ENCODE peak calls at places on chromosomes 11 and 22, in five cellular contexts. One of them, this sample, is unnamed.

GRCh38 chr11:67572747-67573419 is 10.7 kb upstream of the GSTP1 start:
- DNase-seq in body of pancreas: peak
- DNase-seq in fibroblast of the aortic adventitia: peak
- DNase-seq in left ventricle myocardium inferior: no peak
- DNase-seq in prostate gland: peak
- DNase-seq in this sample: peak

GRCh38 chr22:40323681-40324083 is 22.6 kb upstream of the ADSL start:
- DNase-seq in body of pancreas: no peak
- DNase-seq in fibroblast of the aortic adventitia: no peak
- DNase-seq in left ventricle myocardium inferior: no peak
- DNase-seq in prostate gland: no peak
- DNase-seq in this sample: no peak

GRCh38 chr22:37353839-37354238 is 71.5 kb downstream of the CYTH4 start:
- DNase-seq in body of pancreas: no peak
- DNase-seq in fibroblast of the aortic adventitia: no peak
- DNase-seq in left ventricle myocardium inferior: no peak
- DNase-seq in prostate gland: no peak
- DNase-seq in this sample: no peak

GRCh38 chr11:3178349-3178748 is 13.2 kb upstream of the OSBPL5 start:
- DNase-seq in body of pancreas: no peak
- DNase-seq in fibroblast of the aortic adventitia: peak
- DNase-seq in left ventricle myocardium inferior: no peak
- DNase-seq in prostate gland: no peak
- DNase-seq in this sample: peak

GRCh38 chr11:16607675-16608644 is 130.5 kb upstream of the C11orf58 start:
- DNase-seq in body of pancreas: peak
- DNase-seq in fibroblast of the aortic adventitia: no peak
- DNase-seq in left ventricle myocardium inferior: peak
- DNase-seq in prostate gland: peak
- DNase-seq in this sample: peak

GRCh38 chr11:110159491-110159890 is 66.3 kb downstream of the ZC3H12C start:
- DNase-seq in body of pancreas: no peak
- DNase-seq in fibroblast of the aortic adventitia: no peak
- DNase-seq in left ventricle myocardium inferior: no peak
- DNase-seq in prostate gland: no peak
- DNase-seq in this sample: no peak

GRCh38 chr11:117045196-117045595 is 53.0 kb downstream of the SIK3 start:
- DNase-seq in body of pancreas: no peak
- DNase-seq in fibroblast of the aortic adventitia: peak
- DNase-seq in left ventricle myocardium inferior: no peak
- DNase-seq in prostate gland: no peak
- DNase-seq in this sample: no peak

GRCh38 chr11:123740787-123741158 is 687 bp downstream of the ZNF202 start:
- DNase-seq in body of pancreas: peak
- DNase-seq in fibroblast of the aortic adventitia: peak
- DNase-seq in left ventricle myocardium inferior: no peak
- DNase-seq in prostate gland: no peak
- DNase-seq in this sample: peak

GRCh38 chr11:849951-850776 is 7.5 kb downstream of the TSPAN4 start:
- DNase-seq in body of pancreas: no peak
- DNase-seq in fibroblast of the aortic adventitia: no peak
- DNase-seq in left ventricle myocardium inferior: no peak
- DNase-seq in prostate gland: no peak
- DNase-seq in this sample: no peak

GRCh38 chr22:40534379-40535188 is 101.9 kb downstream of the MRTFA start:
- DNase-seq in body of pancreas: no peak
- DNase-seq in fibroblast of the aortic adventitia: peak
- DNase-seq in left ventricle myocardium inferior: no peak
- DNase-seq in prostate gland: no peak
- DNase-seq in this sample: peak

GRCh38 chr11:49505231-49505630 is 296.8 kb upstream of the FOLH1 start:
- DNase-seq in body of pancreas: no peak
- DNase-seq in fibroblast of the aortic adventitia: no peak
- DNase-seq in left ventricle myocardium inferior: no peak
- DNase-seq in prostate gland: no peak
- DNase-seq in this sample: no peak

GRCh38 chr11:66556086-66556485 is 9.4 kb downstream of the ACTN3 start:
- DNase-seq in body of pancreas: no peak
- DNase-seq in fibroblast of the aortic adventitia: no peak
- DNase-seq in left ventricle myocardium inferior: no peak
- DNase-seq in prostate gland: no peak
- DNase-seq in this sample: no peak

GRCh38 chr11:134532176-134532920 is 120.3 kb upstream of the B3GAT1 start:
- DNase-seq in body of pancreas: peak
- DNase-seq in fibroblast of the aortic adventitia: no peak
- DNase-seq in left ventricle myocardium inferior: no peak
- DNase-seq in prostate gland: no peak
- DNase-seq in this sample: no peak

GRCh38 chr11:63590024-63590788 is 24.0 kb downstream of the PLAAT3 start:
- DNase-seq in body of pancreas: no peak
- DNase-seq in fibroblast of the aortic adventitia: no peak
- DNase-seq in left ventricle myocardium inferior: no peak
- DNase-seq in prostate gland: no peak
- DNase-seq in this sample: no peak

GRCh38 chr22:35350539-35351503 is 30.1 kb upstream of the HMOX1 start:
- DNase-seq in body of pancreas: peak
- DNase-seq in fibroblast of the aortic adventitia: peak
- DNase-seq in left ventricle myocardium inferior: peak
- DNase-seq in prostate gland: peak
- DNase-seq in this sample: peak

GRCh38 chr11:84316866-84317560 is 1030.8 kb upstream of the CCDC90B start:
- DNase-seq in body of pancreas: no peak
- DNase-seq in fibroblast of the aortic adventitia: peak
- DNase-seq in left ventricle myocardium inferior: no peak
- DNase-seq in prostate gland: no peak
- DNase-seq in this sample: peak

GRCh38 chr11:870127-870413 is 27.4 kb downstream of the TSPAN4 start:
- DNase-seq in body of pancreas: no peak
- DNase-seq in fibroblast of the aortic adventitia: no peak
- DNase-seq in left ventricle myocardium inferior: no peak
- DNase-seq in prostate gland: no peak
- DNase-seq in this sample: no peak

GRCh38 chr11:108527382-108527781 is 29.2 kb upstream of the POGLUT3 start:
- DNase-seq in body of pancreas: no peak
- DNase-seq in fibroblast of the aortic adventitia: no peak
- DNase-seq in left ventricle myocardium inferior: no peak
- DNase-seq in prostate gland: no peak
- DNase-seq in this sample: no peak

GRCh38 chr22:43002198-43002577 is 12.8 kb downstream of the PACSIN2 start:
- DNase-seq in body of pancreas: no peak
- DNase-seq in fibroblast of the aortic adventitia: peak
- DNase-seq in left ventricle myocardium inferior: no peak
- DNase-seq in prostate gland: no peak
- DNase-seq in this sample: peak

GRCh38 chr11:66892926-66893325 is 36.1 kb downstream of the LRFN4 start:
- DNase-seq in body of pancreas: no peak
- DNase-seq in fibroblast of the aortic adventitia: no peak
- DNase-seq in left ventricle myocardium inferior: no peak
- DNase-seq in prostate gland: no peak
- DNase-seq in this sample: no peak

GRCh38 chr11:85685820-85686459 is at the start of gene CCDC89:
- DNase-seq in body of pancreas: no peak
- DNase-seq in fibroblast of the aortic adventitia: peak
- DNase-seq in left ventricle myocardium inferior: peak
- DNase-seq in prostate gland: no peak
- DNase-seq in this sample: peak

GRCh38 chr22:42116848-42117424 is 13.7 kb downstream of the CYP2D6 start:
- DNase-seq in body of pancreas: no peak
- DNase-seq in fibroblast of the aortic adventitia: no peak
- DNase-seq in left ventricle myocardium inferior: no peak
- DNase-seq in prostate gland: no peak
- DNase-seq in this sample: peak

DNA sequence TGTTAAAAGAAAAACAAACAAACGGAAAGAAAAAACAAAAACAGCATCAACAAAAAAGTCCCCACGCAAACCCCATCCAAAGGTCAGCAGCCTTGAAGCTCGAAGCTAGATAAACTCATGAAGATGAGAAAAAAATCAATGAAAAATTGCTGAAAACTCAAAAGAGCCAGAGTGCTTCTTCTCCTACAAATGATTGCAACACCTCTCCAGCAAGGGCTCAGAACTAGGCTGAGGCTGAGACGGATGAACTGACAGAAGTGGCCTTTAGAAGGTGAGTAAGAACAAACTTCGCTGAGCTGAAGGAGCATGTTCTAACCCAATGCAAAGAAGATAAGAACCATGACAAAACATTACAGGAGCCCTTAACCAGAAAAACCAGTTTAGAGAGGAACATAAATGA is 18.4 kb upstream of the FTH1 start:
- DNase-seq in body of pancreas: peak
- DNase-seq in fibroblast of the aortic adventitia: no peak
- DNase-seq in left ventricle myocardium inferior: no peak
- DNase-seq in prostate gland: no peak
- DNase-seq in this sample: no peak
- TF ChIP-seq CTCF in body of pancreas: no peak
- TF ChIP-seq CTCF in fibroblast of the aortic adventitia: no peak
- TF ChIP-seq CTCF in left ventricle myocardium inferior: no peak
- TF ChIP-seq CTCF in prostate gland: no peak
- TF ChIP-seq CTCF in this sample: no peak

GRCh38 chr11:20159680-20160381 is 444 bp downstream of the DBX1 start:
- DNase-seq in body of pancreas: no peak
- DNase-seq in fibroblast of the aortic adventitia: no peak
- DNase-seq in left ventricle myocardium inferior: no peak
- DNase-seq in prostate gland: no peak
- DNase-seq in this sample: no peak
- H3K4me3 ChIP-seq in body of pancreas: no peak
- H3K4me3 ChIP-seq in fibroblast of the aortic adventitia: no peak
- H3K4me3 ChIP-seq in left ventricle myocardium inferior: no peak
- H3K4me3 ChIP-seq in prostate gland: no peak
- H3K4me3 ChIP-seq in this sample: no peak

GRCh38 chr11:115869780-115870431 is 365.7 kb upstream of the CADM1 start:
- DNase-seq in body of pancreas: no peak
- DNase-seq in fibroblast of the aortic adventitia: no peak
- DNase-seq in left ventricle myocardium inferior: no peak
- DNase-seq in prostate gland: no peak
- DNase-seq in this sample: peak
- TF ChIP-seq CTCF in body of pancreas: peak
- TF ChIP-seq CTCF in fibroblast of the aortic adventitia: no peak
- TF ChIP-seq CTCF in left ventricle myocardium inferior: peak
- TF ChIP-seq CTCF in prostate gland: no peak
- TF ChIP-seq CTCF in this sample: peak

DNA sequence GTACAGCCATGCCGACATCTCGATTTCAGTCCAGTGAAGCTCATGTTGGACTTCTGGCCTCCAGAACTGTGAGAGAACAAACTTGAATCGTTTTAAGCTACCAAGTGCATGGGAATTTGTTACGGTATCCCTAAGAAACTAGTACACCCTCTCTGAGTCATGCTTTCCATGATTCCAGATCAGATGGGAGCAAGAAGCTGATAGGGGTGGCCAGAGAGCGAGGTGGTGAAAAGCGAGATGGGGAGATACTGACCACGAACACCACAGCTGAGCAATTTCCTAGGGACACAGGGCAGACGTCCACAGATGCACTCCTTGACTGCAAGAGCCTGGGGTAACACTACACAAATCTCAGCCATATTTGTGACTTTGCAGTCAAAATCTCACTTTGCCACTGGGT is 22.7 kb upstream of the RCN1 start:
- DNase-seq in body of pancreas: no peak
- DNase-seq in fibroblast of the aortic adventitia: peak
- DNase-seq in left ventricle myocardium inferior: no peak
- DNase-seq in prostate gland: no peak
- DNase-seq in this sample: no peak
- H3K4me3 ChIP-seq in body of pancreas: no peak
- H3K4me3 ChIP-seq in fibroblast of the aortic adventitia: no peak
- H3K4me3 ChIP-seq in left ventricle myocardium inferior: no peak
- H3K4me3 ChIP-seq in prostate gland: no peak
- H3K4me3 ChIP-seq in this sample: no peak

DNA sequence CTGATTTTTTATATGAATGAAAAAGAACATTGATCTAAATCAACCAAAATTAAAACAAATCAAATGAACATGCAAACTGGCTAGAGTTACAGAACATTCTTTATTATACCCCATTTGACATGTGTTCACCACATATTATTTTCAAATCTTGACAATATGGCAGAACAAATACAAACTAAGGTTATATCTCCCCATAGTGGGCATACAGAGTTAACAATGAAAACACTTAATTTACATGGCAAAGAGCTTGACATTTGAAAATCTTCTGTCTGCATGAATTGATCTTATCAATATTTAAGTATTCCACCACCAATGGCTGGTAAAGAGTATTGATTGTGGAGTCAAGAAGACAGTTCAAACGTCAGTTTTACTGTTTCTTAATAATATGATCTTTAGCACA is 197.9 kb upstream of the ANO3 start:
- DNase-seq in body of pancreas: no peak
- DNase-seq in fibroblast of the aortic adventitia: no peak
- DNase-seq in left ventricle myocardium inferior: no peak
- DNase-seq in prostate gland: no peak
- DNase-seq in this sample: no peak
- TF ChIP-seq CTCF in body of pancreas: no peak
- TF ChIP-seq CTCF in fibroblast of the aortic adventitia: no peak
- TF ChIP-seq CTCF in left ventricle myocardium inferior: no peak
- TF ChIP-seq CTCF in prostate gland: no peak
- TF ChIP-seq CTCF in this sample: no peak

GRCh38 chr22:25451480-25452114 is 112.9 kb upstream of the GRK3 start:
- DNase-seq in body of pancreas: no peak
- DNase-seq in fibroblast of the aortic adventitia: peak
- DNase-seq in left ventricle myocardium inferior: no peak
- DNase-seq in prostate gland: no peak
- DNase-seq in this sample: peak

GRCh38 chr22:25453058-25453457 is 111.4 kb upstream of the GRK3 start:
- DNase-seq in body of pancreas: no peak
- DNase-seq in fibroblast of the aortic adventitia: no peak
- DNase-seq in left ventricle myocardium inferior: no peak
- DNase-seq in prostate gland: no peak
- DNase-seq in this sample: no peak

GRCh38 chr22:25449781-25450317 is 114.6 kb upstream of the GRK3 start:
- DNase-seq in body of pancreas: no peak
- DNase-seq in fibroblast of the aortic adventitia: peak
- DNase-seq in left ventricle myocardium inferior: no peak
- DNase-seq in prostate gland: no peak
- DNase-seq in this sample: no peak

GRCh38 chr22:25453557-25453956 is 110.9 kb upstream of the GRK3 start:
- DNase-seq in body of pancreas: no peak
- DNase-seq in fibroblast of the aortic adventitia: no peak
- DNase-seq in left ventricle myocardium inferior: no peak
- DNase-seq in prostate gland: no peak
- DNase-seq in this sample: no peak

DNA sequence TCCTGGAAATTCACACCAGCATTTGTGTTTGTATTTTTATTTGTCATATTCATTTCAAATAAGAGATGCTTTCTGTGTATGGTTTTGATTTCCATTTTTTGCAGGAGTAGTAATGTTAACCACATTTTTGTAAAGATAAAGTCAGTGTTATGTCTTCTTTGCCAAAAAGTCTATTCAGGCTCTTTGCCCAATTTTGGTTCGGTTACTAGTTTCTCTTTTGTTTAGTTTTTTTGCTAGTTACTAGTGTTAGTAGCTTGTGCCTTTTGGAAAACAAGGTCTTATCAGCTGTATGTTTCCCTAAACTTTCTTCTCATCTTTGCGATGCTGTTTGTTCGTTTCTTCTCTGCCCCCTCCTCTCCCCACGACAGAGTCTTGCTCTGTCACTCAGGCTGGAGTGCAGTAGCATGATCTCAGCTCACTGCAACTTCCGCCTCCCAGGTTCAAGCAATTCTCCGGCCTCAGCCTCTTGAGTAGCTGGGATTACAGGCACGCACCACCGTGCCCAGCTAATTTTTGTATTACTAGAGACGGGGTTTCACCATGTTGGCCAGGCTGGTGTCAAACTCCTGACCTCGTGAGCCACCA is 112.3 kb upstream of the GRK3 start:
- DNase-seq in body of pancreas: no peak
- DNase-seq in fibroblast of the aortic adventitia: peak
- DNase-seq in left ventricle myocardium inferior: no peak
- DNase-seq in prostate gland: no peak
- DNase-seq in this sample: peak
- H3K4me3 ChIP-seq in body of pancreas: no peak
- H3K4me3 ChIP-seq in fibroblast of the aortic adventitia: peak
- H3K4me3 ChIP-seq in left ventricle myocardium inferior: no peak
- H3K4me3 ChIP-seq in prostate gland: no peak
- H3K4me3 ChIP-seq in this sample: peak

This sample was measured in fibroblast of pulmonary artery.